ENCODE peak calls at places on chromosomes 3 and 15, in five cellular contexts. One of them, this sample, is unnamed.

GRCh38 chr3:73580343-73580742 is 44.4 kb downstream of the PDZRN3 start:
- DNase-seq in neuronal stem cell: no peak
- DNase-seq in dorsolateral prefrontal cortex: no peak
- DNase-seq in AG04449: peak
- DNase-seq in SJSA1: no peak
- DNase-seq in this sample: peak

GRCh38 chr15:57743424-57743823 is 36.9 kb downstream of the POLR2M start:
- DNase-seq in neuronal stem cell: no peak
- DNase-seq in AG04449: no peak
- DNase-seq in dorsolateral prefrontal cortex: no peak
- DNase-seq in SJSA1: no peak
- DNase-seq in this sample: no peak

GRCh38 chr3:190491533-190492054 is 22.3 kb upstream of the IL1RAP start:
- DNase-seq in dorsolateral prefrontal cortex: no peak
- DNase-seq in AG04449: no peak
- DNase-seq in neuronal stem cell: no peak
- DNase-seq in SJSA1: no peak
- DNase-seq in this sample: no peak

GRCh38 chr3:13332158-13332557 is 88.0 kb downstream of the NUP210 start:
- DNase-seq in dorsolateral prefrontal cortex: no peak
- DNase-seq in AG04449: no peak
- DNase-seq in SJSA1: no peak
- DNase-seq in neuronal stem cell: no peak
- DNase-seq in this sample: no peak

GRCh38 chr3:17023006-17023664 is 138.4 kb downstream of the PLCL2 start:
- DNase-seq in dorsolateral prefrontal cortex: no peak
- DNase-seq in SJSA1: peak
- DNase-seq in neuronal stem cell: no peak
- DNase-seq in AG04449: no peak
- DNase-seq in this sample: no peak

GRCh38 chr15:98658831-98659699 is 10.7 kb downstream of the IGF1R start:
- DNase-seq in AG04449: no peak
- DNase-seq in dorsolateral prefrontal cortex: no peak
- DNase-seq in neuronal stem cell: no peak
- DNase-seq in SJSA1: peak
- DNase-seq in this sample: peak

GRCh38 chr3:25804676-25805075 is 14.8 kb downstream of the OXSM start:
- DNase-seq in neuronal stem cell: no peak
- DNase-seq in dorsolateral prefrontal cortex: no peak
- DNase-seq in SJSA1: no peak
- DNase-seq in AG04449: no peak
- DNase-seq in this sample: no peak

GRCh38 chr15:36584511-36584910 is 5.1 kb downstream of the CDIN1 start:
- DNase-seq in neuronal stem cell: no peak
- DNase-seq in dorsolateral prefrontal cortex: no peak
- DNase-seq in AG04449: no peak
- DNase-seq in SJSA1: no peak
- DNase-seq in this sample: no peak

GRCh38 chr3:128970741-128971048 is 23.2 kb downstream of the CFAP92 start:
- DNase-seq in AG04449: no peak
- DNase-seq in neuronal stem cell: no peak
- DNase-seq in SJSA1: no peak
- DNase-seq in dorsolateral prefrontal cortex: no peak
- DNase-seq in this sample: no peak

GRCh38 chr15:38864827-38865604 is 300.4 kb upstream of the RASGRP1 start:
- DNase-seq in neuronal stem cell: no peak
- DNase-seq in dorsolateral prefrontal cortex: no peak
- DNase-seq in SJSA1: no peak
- DNase-seq in AG04449: peak
- DNase-seq in this sample: peak

GRCh38 chr15:94081829-94082228 is 149.5 kb upstream of the MCTP2 start:
- DNase-seq in dorsolateral prefrontal cortex: no peak
- DNase-seq in SJSA1: no peak
- DNase-seq in AG04449: no peak
- DNase-seq in neuronal stem cell: no peak
- DNase-seq in this sample: no peak

GRCh38 chr3:73716418-73716817 is 91.7 kb upstream of the PDZRN3 start:
- DNase-seq in AG04449: no peak
- DNase-seq in dorsolateral prefrontal cortex: no peak
- DNase-seq in SJSA1: peak
- DNase-seq in neuronal stem cell: no peak
- DNase-seq in this sample: peak

GRCh38 chr15:63843901-63844317 is 10.2 kb upstream of the HERC1 start:
- DNase-seq in SJSA1: no peak
- DNase-seq in neuronal stem cell: no peak
- DNase-seq in AG04449: peak
- DNase-seq in dorsolateral prefrontal cortex: no peak
- DNase-seq in this sample: peak

GRCh38 chr15:63851431-63851830 is 17.7 kb upstream of the HERC1 start:
- DNase-seq in SJSA1: no peak
- DNase-seq in AG04449: no peak
- DNase-seq in dorsolateral prefrontal cortex: no peak
- DNase-seq in neuronal stem cell: no peak
- DNase-seq in this sample: no peak

GRCh38 chr15:63842626-63843025 is 8.9 kb upstream of the HERC1 start:
- DNase-seq in AG04449: no peak
- DNase-seq in SJSA1: no peak
- DNase-seq in dorsolateral prefrontal cortex: no peak
- DNase-seq in neuronal stem cell: no peak
- DNase-seq in this sample: no peak

GRCh38 chr15:63848881-63849551 is 15.3 kb upstream of the HERC1 start:
- DNase-seq in SJSA1: no peak
- DNase-seq in AG04449: no peak
- DNase-seq in neuronal stem cell: no peak
- DNase-seq in dorsolateral prefrontal cortex: no peak
- DNase-seq in this sample: no peak

GRCh38 chr15:63846022-63846544 is 12.3 kb upstream of the HERC1 start:
- DNase-seq in neuronal stem cell: no peak
- DNase-seq in AG04449: no peak
- DNase-seq in dorsolateral prefrontal cortex: no peak
- DNase-seq in SJSA1: no peak
- DNase-seq in this sample: no peak
- H3K4me3 ChIP-seq in neuronal stem cell: no peak
- H3K4me3 ChIP-seq in AG04449: no peak
- H3K4me3 ChIP-seq in dorsolateral prefrontal cortex: no peak
- H3K4me3 ChIP-seq in SJSA1: no peak
- H3K4me3 ChIP-seq in this sample: no peak

GRCh38 chr3:27719306-27720003 is 2.7 kb downstream of the EOMES start:
- DNase-seq in SJSA1: no peak
- DNase-seq in neuronal stem cell: no peak
- DNase-seq in AG04449: no peak
- DNase-seq in dorsolateral prefrontal cortex: no peak
- DNase-seq in this sample: no peak
- H3K4me3 ChIP-seq in SJSA1: no peak
- H3K4me3 ChIP-seq in neuronal stem cell: no peak
- H3K4me3 ChIP-seq in AG04449: no peak
- H3K4me3 ChIP-seq in dorsolateral prefrontal cortex: no peak
- H3K4me3 ChIP-seq in this sample: no peak

DNA sequence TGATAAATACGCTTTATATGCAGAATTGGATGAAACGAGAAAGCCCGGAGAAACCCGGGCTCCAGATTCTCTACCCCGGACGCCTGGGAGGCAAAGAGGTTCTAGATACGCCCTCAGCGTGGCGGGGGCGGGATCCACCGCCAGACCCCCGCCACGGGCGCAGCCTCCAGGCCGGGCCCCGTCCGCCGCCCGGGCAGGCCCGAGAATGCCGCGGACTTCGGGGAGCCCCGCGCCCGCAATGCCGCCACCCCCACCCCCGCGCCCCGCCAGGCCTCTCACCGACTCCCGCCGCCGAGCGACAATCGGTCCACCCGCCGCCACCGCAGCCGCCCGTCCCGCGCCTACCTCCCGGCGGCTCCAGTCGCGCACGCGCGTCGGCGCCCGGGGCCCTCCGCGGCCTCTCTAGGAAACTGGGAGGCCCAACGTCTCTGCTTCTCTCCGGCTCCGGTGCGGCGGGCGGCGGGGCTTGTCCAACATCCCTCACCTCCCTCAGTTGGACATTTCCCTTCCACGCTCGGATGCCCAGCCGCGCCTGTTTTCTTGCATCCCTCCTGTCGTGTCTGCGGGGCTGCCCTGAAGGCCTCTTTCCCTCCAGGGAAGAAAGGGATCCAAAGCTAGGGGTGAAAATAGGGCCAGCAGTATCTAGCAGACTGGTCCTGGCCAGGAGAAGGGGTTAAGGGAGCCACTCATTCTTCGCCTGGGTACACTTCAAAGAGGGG is at the start of gene ZNF445:
- DNase-seq in neuronal stem cell: peak
- DNase-seq in SJSA1: peak
- DNase-seq in dorsolateral prefrontal cortex: peak
- DNase-seq in AG04449: no peak
- DNase-seq in this sample: peak
- H3K4me3 ChIP-seq in neuronal stem cell: peak
- H3K4me3 ChIP-seq in SJSA1: peak
- H3K4me3 ChIP-seq in dorsolateral prefrontal cortex: peak
- H3K4me3 ChIP-seq in AG04449: peak
- H3K4me3 ChIP-seq in this sample: peak

GRCh38 chr3:62371735-62372591 is 1.4 kb downstream of the FEZF2 start:
- DNase-seq in SJSA1: no peak
- DNase-seq in dorsolateral prefrontal cortex: no peak
- DNase-seq in neuronal stem cell: no peak
- DNase-seq in AG04449: no peak
- DNase-seq in this sample: no peak
- H3K4me3 ChIP-seq in SJSA1: no peak
- H3K4me3 ChIP-seq in dorsolateral prefrontal cortex: peak
- H3K4me3 ChIP-seq in neuronal stem cell: peak
- H3K4me3 ChIP-seq in AG04449: no peak
- H3K4me3 ChIP-seq in this sample: no peak

GRCh38 chr3:100993309-100993708 is at the start of gene ABI3BP:
- DNase-seq in SJSA1: peak
- DNase-seq in AG04449: no peak
- DNase-seq in neuronal stem cell: no peak
- DNase-seq in dorsolateral prefrontal cortex: no peak
- DNase-seq in this sample: peak
- H3K4me3 ChIP-seq in SJSA1: peak
- H3K4me3 ChIP-seq in AG04449: peak
- H3K4me3 ChIP-seq in neuronal stem cell: no peak
- H3K4me3 ChIP-seq in dorsolateral prefrontal cortex: no peak
- H3K4me3 ChIP-seq in this sample: peak

GRCh38 chr3:10376353-10376752 is 55.4 kb upstream of the SEC13 start:
- DNase-seq in neuronal stem cell: no peak
- DNase-seq in AG04449: no peak
- DNase-seq in SJSA1: no peak
- DNase-seq in dorsolateral prefrontal cortex: no peak
- DNase-seq in this sample: no peak
- H3K4me3 ChIP-seq in neuronal stem cell: no peak
- H3K4me3 ChIP-seq in AG04449: no peak
- H3K4me3 ChIP-seq in SJSA1: no peak
- H3K4me3 ChIP-seq in dorsolateral prefrontal cortex: no peak
- H3K4me3 ChIP-seq in this sample: no peak

DNA sequence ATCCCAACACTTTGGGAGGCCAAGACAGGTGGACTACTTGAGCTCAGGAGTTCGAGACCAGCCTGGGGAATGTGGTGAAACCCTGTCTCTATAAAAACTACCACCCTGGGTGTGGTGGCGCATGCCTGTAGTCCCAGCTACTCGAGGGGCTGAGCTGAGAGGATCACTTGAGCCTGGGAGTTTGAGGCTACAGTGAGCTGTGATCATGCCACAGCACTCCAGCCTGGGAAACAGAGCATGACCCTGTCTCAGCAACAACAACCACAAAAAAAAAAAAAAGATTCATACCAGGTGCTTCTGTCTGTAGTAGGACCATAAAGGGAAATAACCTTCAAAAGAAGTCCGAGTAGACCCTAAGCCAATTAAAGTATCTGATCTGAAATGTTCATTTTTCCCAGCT is 94.5 kb downstream of the SERPINI1 start:
- DNase-seq in dorsolateral prefrontal cortex: no peak
- DNase-seq in neuronal stem cell: no peak
- DNase-seq in SJSA1: no peak
- DNase-seq in AG04449: no peak
- DNase-seq in this sample: no peak
- H3K4me3 ChIP-seq in dorsolateral prefrontal cortex: no peak
- H3K4me3 ChIP-seq in neuronal stem cell: no peak
- H3K4me3 ChIP-seq in SJSA1: no peak
- H3K4me3 ChIP-seq in AG04449: no peak
- H3K4me3 ChIP-seq in this sample: no peak

GRCh38 chr3:42130007-42130328 is 38.8 kb downstream of the TRAK1 start:
- DNase-seq in AG04449: no peak
- DNase-seq in neuronal stem cell: no peak
- DNase-seq in SJSA1: no peak
- DNase-seq in dorsolateral prefrontal cortex: no peak
- DNase-seq in this sample: no peak

GRCh38 chr3:42130329-42131070 is 39.3 kb downstream of the TRAK1 start:
- DNase-seq in SJSA1: no peak
- DNase-seq in neuronal stem cell: no peak
- DNase-seq in AG04449: no peak
- DNase-seq in dorsolateral prefrontal cortex: no peak
- DNase-seq in this sample: no peak

GRCh38 chr3:42128526-42128925 is 37.4 kb downstream of the TRAK1 start:
- DNase-seq in neuronal stem cell: no peak
- DNase-seq in SJSA1: no peak
- DNase-seq in AG04449: no peak
- DNase-seq in dorsolateral prefrontal cortex: no peak
- DNase-seq in this sample: no peak

GRCh38 chr3:42127226-42127625 is 36.1 kb downstream of the TRAK1 start:
- DNase-seq in SJSA1: no peak
- DNase-seq in dorsolateral prefrontal cortex: no peak
- DNase-seq in AG04449: no peak
- DNase-seq in neuronal stem cell: no peak
- DNase-seq in this sample: no peak

DNA sequence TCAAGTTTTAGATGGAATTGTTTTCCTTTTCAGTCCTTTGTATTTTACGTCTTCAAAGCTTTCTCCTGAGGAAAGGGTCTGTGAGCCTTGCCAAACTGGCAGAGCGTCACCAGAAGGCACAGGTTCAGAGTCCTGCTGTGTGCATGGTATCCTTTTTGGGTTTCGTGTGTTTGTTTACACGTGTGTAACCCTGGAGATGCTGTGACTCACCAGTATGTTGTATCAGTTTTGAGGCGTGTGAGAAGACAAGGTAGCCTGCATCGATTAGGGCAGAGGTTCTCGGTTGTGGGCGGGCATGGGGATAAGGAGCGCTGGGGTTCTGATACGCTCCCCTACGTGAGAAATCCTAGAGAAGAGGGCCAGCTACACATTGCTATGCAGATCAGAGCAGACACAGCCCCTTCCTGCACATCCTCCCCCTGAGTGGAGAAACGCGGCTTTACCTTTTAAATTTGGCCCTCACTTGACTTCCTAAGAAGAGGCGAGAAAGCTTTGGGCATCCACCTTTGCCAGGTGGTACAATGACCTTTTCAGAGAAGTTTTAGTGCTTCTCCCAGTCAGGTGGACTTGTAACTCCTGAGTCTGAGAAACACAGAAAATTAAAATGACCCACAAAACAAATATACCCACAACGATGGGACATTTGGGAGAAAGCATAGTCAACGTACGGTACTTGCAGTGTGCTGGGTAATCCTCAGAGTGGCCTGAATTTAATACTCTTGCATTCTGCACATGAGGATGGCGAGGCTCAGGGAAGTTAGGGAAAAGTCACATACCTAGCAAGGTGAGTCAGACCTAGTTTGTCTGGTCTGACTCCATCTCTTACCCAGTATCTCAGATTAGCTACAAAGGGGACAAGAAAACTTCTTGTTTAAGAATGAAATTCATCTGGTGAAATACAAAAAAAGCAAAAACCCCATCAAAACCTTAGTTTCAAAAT is 38.1 kb downstream of the TRAK1 start:
- DNase-seq in dorsolateral prefrontal cortex: no peak
- DNase-seq in AG04449: no peak
- DNase-seq in neuronal stem cell: no peak
- DNase-seq in SJSA1: no peak
- DNase-seq in this sample: peak
- H3K4me3 ChIP-seq in dorsolateral prefrontal cortex: no peak
- H3K4me3 ChIP-seq in AG04449: no peak
- H3K4me3 ChIP-seq in neuronal stem cell: no peak
- H3K4me3 ChIP-seq in SJSA1: no peak
- H3K4me3 ChIP-seq in this sample: no peak